ENCODE peak calls at places on chromosomes 16 and 17, in ten cellular contexts. K, S, N, Z, U, P, Q, W, J and E are unnamed samples. For H3K36me3 and H3K4me1, the result is how much of the 10 kb centered on the place peaks cover.

GRCh38 chr16:12613992-12614661 is 189.6 kb downstream of the CPPED1 start:
- DNase-seq in K (no peak), W (no peak), P (no peak), Z (no peak), N (no peak), U (no peak), S (no peak), J (no peak), Q (no peak), E (no peak)

GRCh38 chr17:3710951-3711383 is 12.7 kb upstream of the HASPIN start:
- DNase-seq in P (no peak), K (no peak), J (peak), W (no peak), Q (no peak), U (peak), Z (no peak), N (no peak), S (no peak), E (peak)

GRCh38 chr16:17364319-17365210 is 106.2 kb downstream of the XYLT1 start:
- DNase-seq in S (peak), U (peak), Z (no peak), P (no peak), N (no peak), K (no peak), J (peak), Q (no peak), W (no peak), E (peak)

GRCh38 chr17:71237903-71238538 is 882.8 kb upstream of the SOX9 start:
- DNase-seq in N (no peak), U (peak), K (no peak), W (no peak), J (no peak), P (peak), Z (no peak), S (no peak), Q (no peak), E (no peak)

GRCh38 chr17:27494192-27495091 is 38.2 kb downstream of the KSR1 start:
- DNase-seq in Z (peak), K (peak), N (peak), J (no peak), W (no peak), Q (no peak), U (peak), S (no peak), P (peak), E (no peak)

GRCh38 chr16:73365010-73365409 is 317.1 kb upstream of the ZFHX3 start:
- DNase-seq in U (peak), N (no peak), Z (no peak), K (no peak), S (no peak), J (no peak), Q (no peak), P (no peak), W (no peak), E (no peak)

GRCh38 chr17:59753522-59754467 is 46.3 kb downstream of the VMP1 start:
- DNase-seq in W (no peak), J (no peak), Z (no peak), N (peak), U (peak), Q (no peak), K (no peak), S (no peak), P (peak), E (peak)

GRCh38 chr17:55284001-55284884 is 19.5 kb downstream of the HLF start:
- DNase-seq in J (no peak), K (no peak), U (no peak), N (no peak), Q (no peak), S (no peak), P (no peak), W (no peak), Z (no peak), E (no peak)

GRCh38 chr17:64470676-64471075 is 21.8 kb downstream of the MILR1 start:
- DNase-seq in S (no peak), Q (no peak), K (no peak), U (no peak), Z (no peak), J (no peak), P (no peak), W (no peak), N (peak), E (no peak)

GRCh38 chr17:76354317-76354729 is 607 bp upstream of the PRPSAP1 start:
- DNase-seq in K (no peak), W (no peak), Q (no peak), P (no peak), U (no peak), S (no peak), J (no peak), Z (no peak), N (no peak), E (no peak)

GRCh38 chr16:11497851-11498289 is 88.8 kb downstream of the LITAF start:
- DNase-seq in Z (no peak), S (peak), Q (no peak), J (no peak), K (no peak), N (peak), P (peak), U (peak), W (no peak), E (no peak)

GRCh38 chr16:25121824-25122600 is 10.5 kb downstream of the LCMT1 start:
- DNase-seq in W (no peak), Q (no peak), U (no peak), N (no peak), P (no peak), J (no peak), S (no peak), Z (no peak), K (no peak), E (no peak)

GRCh38 chr17:64096037-64096436 is 33.9 kb downstream of the ERN1 start:
- DNase-seq in P (no peak), N (no peak), K (no peak), J (no peak), Q (no peak), Z (no peak), W (no peak), U (no peak), S (no peak), E (no peak)

GRCh38 chr17:57440522-57441269 is 184.4 kb downstream of the MSI2 start:
- DNase-seq in K (no peak), J (peak), Z (peak), P (peak), N (peak), S (peak), W (peak), Q (no peak), U (peak), E (peak)

GRCh38 chr17:51076821-51077220 is 43.8 kb downstream of the SPAG9 start:
- DNase-seq in S (no peak), U (no peak), J (no peak), Z (no peak), Q (no peak), P (no peak), N (no peak), W (no peak), K (no peak), E (no peak)

GRCh38 chr17:2542456-2542855 is 30.8 kb upstream of the METTL16 start:
- DNase-seq in S (no peak), J (no peak), K (no peak), W (no peak), Q (no peak), N (no peak), Z (no peak), U (no peak), P (no peak), E (no peak)

GRCh38 chr16:66247516-66248089 is 118.9 kb upstream of the CDH5 start:
- DNase-seq in K (no peak), U (peak), S (no peak), Q (no peak), P (no peak), Z (peak), W (no peak), J (no peak), N (no peak), E (no peak)

GRCh38 chr17:58532555-58532951 is 18.1 kb upstream of the MTMR4 start:
- DNase-seq in S (no peak), Q (no peak), U (no peak), N (peak), Z (no peak), P (no peak), W (no peak), J (no peak), K (no peak), E (no peak)
- H3K27ac ChIP-seq in S (no peak), Q (no peak), U (no peak), N (no peak), Z (peak), P (no peak), W (no peak), J (no peak), K (peak), E (no peak)

DNA sequence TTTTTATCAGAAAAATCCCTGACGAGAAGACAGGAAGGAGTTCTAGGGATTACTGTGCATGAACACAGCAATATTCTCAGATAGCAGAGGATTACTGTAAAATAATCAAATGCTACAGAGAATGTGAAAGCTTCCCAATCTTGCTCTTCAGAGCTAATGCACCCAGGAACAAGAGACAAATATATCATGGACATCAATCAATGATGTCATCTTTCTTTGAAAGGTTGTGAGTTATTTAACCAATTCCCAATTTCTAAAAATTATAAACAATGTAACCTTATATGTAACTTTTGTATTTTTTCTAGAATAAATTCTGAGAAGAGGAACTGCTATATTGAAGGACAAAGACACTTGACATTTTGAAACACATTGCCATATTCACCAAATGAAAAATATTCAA is 46.5 kb downstream of the BRD7 start:
- DNase-seq in K (no peak), J (no peak), Z (no peak), W (no peak), N (no peak), P (no peak), Q (no peak), S (no peak), U (no peak), E (no peak)
- H3K36me3 ChIP-seq in K (half or more), J (half or more), Z (half or more), W (half or more), N (under half), P (half or more), Q (under half), S (half or more), U (under half), E (under half)

GRCh38 chr16:89318430-89318758 is 100.9 kb downstream of the ZNF778 start:
- DNase-seq in W (no peak), P (no peak), N (no peak), Q (no peak), U (no peak), Z (no peak), J (no peak), K (no peak), S (no peak), E (no peak)

GRCh38 chr16:89319883-89320716 is 102.6 kb downstream of the ZNF778 start:
- DNase-seq in U (peak), P (no peak), N (no peak), W (no peak), Q (no peak), K (no peak), Z (no peak), S (peak), J (no peak), E (no peak)

GRCh38 chr16:89318871-89319627 is 101.5 kb downstream of the ZNF778 start:
- DNase-seq in N (no peak), P (no peak), U (no peak), Z (no peak), J (no peak), K (no peak), Q (no peak), W (no peak), S (no peak), E (no peak)

GRCh38 chr16:89320717-89321501 is 103.4 kb downstream of the ZNF778 start:
- DNase-seq in S (no peak), Q (no peak), P (no peak), K (no peak), N (peak), Z (peak), U (peak), J (no peak), W (no peak), E (no peak)

GRCh38 chr16:89319628-89319882 is 102.1 kb downstream of the ZNF778 start:
- DNase-seq in J (no peak), Q (no peak), W (no peak), U (no peak), N (no peak), P (no peak), Z (no peak), K (no peak), S (no peak), E (no peak)
- H3K4me1 ChIP-seq in J (half or more), Q (half or more), W (under half), U (half or more), N (under half), P (half or more), Z (half or more), K (half or more), S (half or more), E (half or more)

GRCh38 chr16:2364638-2365210 is 24.2 kb upstream of the ABCA3 start:
- DNase-seq in W (no peak), J (no peak), Q (no peak), P (no peak), K (no peak), Z (no peak), U (peak), S (no peak), N (no peak), E (no peak)

GRCh38 chr16:2365397-2365796 is 24.9 kb upstream of the ABCA3 start:
- DNase-seq in W (no peak), S (no peak), Z (no peak), J (no peak), N (no peak), U (no peak), P (no peak), K (no peak), Q (no peak), E (no peak)

GRCh38 chr16:2362218-2362617 is 21.7 kb upstream of the ABCA3 start:
- DNase-seq in Q (no peak), Z (no peak), P (no peak), N (no peak), K (no peak), J (no peak), U (no peak), S (no peak), W (no peak), E (no peak)

GRCh38 chr16:2366660-2367309 is 26.3 kb upstream of the ABCA3 start:
- DNase-seq in Z (no peak), W (no peak), J (no peak), K (no peak), S (no peak), N (no peak), U (no peak), Q (no peak), P (no peak), E (no peak)

DNA sequence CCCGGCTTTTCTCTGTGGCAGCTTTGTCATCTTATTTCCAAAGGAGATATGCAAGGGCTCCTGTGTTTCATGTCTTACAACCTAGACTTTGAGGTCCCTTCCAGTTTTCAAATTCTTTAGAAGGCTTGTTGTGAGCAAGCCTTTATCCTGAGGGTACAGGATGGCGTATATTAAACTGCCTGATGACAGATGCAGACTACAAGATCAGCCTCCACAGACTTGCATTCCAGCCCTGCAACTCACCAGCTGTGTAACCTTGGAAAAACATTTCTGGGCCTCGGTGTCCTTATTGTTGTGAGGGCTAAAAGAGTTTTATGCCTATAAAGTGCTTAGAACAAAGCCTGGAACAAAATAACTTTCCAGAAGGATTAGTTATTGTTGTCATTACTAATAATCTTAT is 25.4 kb upstream of the ABCA3 start:
- DNase-seq in S (no peak), J (no peak), K (no peak), Z (no peak), U (peak), N (no peak), W (no peak), Q (no peak), P (no peak), E (no peak)
- H3K27ac ChIP-seq in S (no peak), J (no peak), K (no peak), Z (no peak), U (no peak), N (no peak), W (no peak), Q (no peak), P (no peak), E (no peak)

GRCh38 chr16:56939801-56940200 is 7.9 kb downstream of the HERPUD1 start:
- DNase-seq in N (no peak), U (no peak), Z (no peak), K (no peak), J (no peak), P (no peak), Q (no peak), W (no peak), S (no peak), E (no peak)

GRCh38 chr16:56941092-56941491 is 9.2 kb downstream of the HERPUD1 start:
- DNase-seq in Z (no peak), Q (no peak), S (no peak), P (no peak), K (no peak), N (no peak), J (no peak), U (no peak), W (no peak), E (no peak)

GRCh38 chr16:56936491-56936890 is 4.5 kb downstream of the HERPUD1 start:
- DNase-seq in Q (no peak), P (no peak), N (no peak), K (no peak), Z (no peak), W (no peak), U (no peak), J (no peak), S (no peak), E (no peak)

GRCh38 chr16:56936950-56937349 is 5.0 kb downstream of the HERPUD1 start:
- DNase-seq in P (no peak), W (no peak), J (no peak), K (no peak), U (no peak), N (no peak), Z (no peak), Q (no peak), S (no peak), E (no peak)

GRCh38 chr16:56938664-56939513 is 6.9 kb downstream of the HERPUD1 start:
- DNase-seq in Z (no peak), P (no peak), S (no peak), N (no peak), Q (no peak), W (no peak), K (no peak), J (peak), U (no peak), E (no peak)
- H3K36me3 ChIP-seq in Z (half or more), P (half or more), S (half or more), N (under half), Q (half or more), W (half or more), K (half or more), J (half or more), U (under half), E (under half)

GRCh38 chr17:43759836-43760235 is 1.2 kb upstream of the SOST start:
- DNase-seq in K (no peak), J (no peak), W (no peak), S (no peak), Z (no peak), Q (no peak), P (no peak), N (no peak), U (no peak), E (no peak)

GRCh38 chr17:43756176-43756575 is 2.4 kb downstream of the SOST start:
- DNase-seq in U (no peak), J (no peak), N (no peak), K (no peak), Z (no peak), Q (no peak), W (no peak), S (no peak), P (no peak), E (no peak)

GRCh38 chr17:43758497-43759174 is at the start of gene SOST:
- DNase-seq in Q (no peak), W (no peak), S (no peak), U (no peak), N (no peak), Z (no peak), J (no peak), K (no peak), P (no peak), E (no peak)

GRCh38 chr17:43757171-43757660 is 1.4 kb downstream of the SOST start:
- DNase-seq in P (no peak), S (no peak), K (no peak), U (no peak), Q (no peak), Z (no peak), J (no peak), N (no peak), W (no peak), E (no peak)

DNA sequence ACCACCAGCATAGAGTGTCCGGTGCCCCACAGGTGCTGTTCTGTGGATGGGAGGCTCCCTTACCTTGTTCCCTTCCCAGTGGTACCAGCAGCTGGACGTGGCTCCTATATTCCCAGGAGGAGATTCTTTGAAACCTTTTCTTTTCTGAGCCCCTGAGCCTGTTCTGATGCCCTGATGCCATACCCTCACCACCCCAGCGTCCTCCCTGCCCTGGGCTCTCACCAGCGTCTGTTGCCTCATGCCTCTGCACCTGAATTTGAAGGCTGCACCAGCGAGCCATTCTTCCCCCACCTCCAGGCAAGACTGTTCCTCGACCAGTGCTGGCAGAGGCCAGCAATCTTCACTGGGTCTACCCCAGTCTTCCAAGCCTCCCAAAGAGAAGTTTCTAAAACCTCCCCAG is 505 bp downstream of the SOST start:
- DNase-seq in P (no peak), Q (no peak), S (no peak), W (no peak), Z (no peak), N (no peak), U (no peak), K (no peak), J (no peak), E (no peak)
- H3K4me1 ChIP-seq in P (under half), Q (under half), S (under half), W (under half), Z (under half), N (under half), U (under half), K (under half), J (under half), E (under half)

GRCh38 chr17:42891539-42892152 is 9.0 kb upstream of the G6PC1 start:
- DNase-seq in N (peak), K (no peak), P (no peak), U (peak), Q (no peak), W (no peak), Z (peak), J (no peak), S (no peak), E (no peak)

GRCh38 chr17:42898147-42898807 is 2.3 kb upstream of the G6PC1 start:
- DNase-seq in U (no peak), W (no peak), Q (no peak), J (no peak), S (no peak), N (no peak), K (no peak), Z (no peak), P (no peak), E (no peak)

GRCh38 chr17:42895185-42895555 is 5.4 kb upstream of the G6PC1 start:
- DNase-seq in S (no peak), J (no peak), P (peak), K (peak), U (peak), W (no peak), N (no peak), Q (no peak), Z (peak), E (no peak)

GRCh38 chr17:42889809-42890208 is 10.8 kb upstream of the G6PC1 start:
- DNase-seq in S (no peak), W (no peak), K (no peak), P (no peak), Q (no peak), U (no peak), J (no peak), Z (peak), N (no peak), E (no peak)

GRCh38 chr17:42894283-42895184 is 6.1 kb upstream of the G6PC1 start:
- DNase-seq in N (no peak), J (no peak), Q (no peak), S (no peak), U (no peak), W (no peak), P (no peak), Z (no peak), K (no peak), E (no peak)
- H3K27ac ChIP-seq in N (no peak), J (no peak), Q (peak), S (no peak), U (no peak), W (no peak), P (no peak), Z (peak), K (peak), E (no peak)